ENCODE peak calls at places on chromosomes 11 and 22, in ten cellular contexts. R, D, G, F, W, K, N, P, L and A are unnamed samples.

GRCh38 chr22:47001288-47001687 is 238.8 kb downstream of the TBC1D22A start:
- DNase-seq in F (no peak), G (no peak), L (no peak), K (no peak), W (no peak), N (no peak), D (no peak), P (no peak), R (no peak), A (no peak)

GRCh38 chr11:59117774-59118173 is 10.7 kb downstream of the FAM111B start:
- DNase-seq in G (no peak), P (no peak), N (no peak), D (no peak), W (no peak), L (no peak), F (no peak), K (no peak), R (no peak), A (no peak)

GRCh38 chr11:1387961-1388762 is 1.6 kb upstream of the BRSK2 start:
- DNase-seq in N (no peak), R (no peak), F (peak), D (no peak), K (no peak), L (no peak), W (no peak), G (no peak), P (no peak), A (no peak)

GRCh38 chr22:46337870-46338269 is 2.4 kb downstream of the TRMU start:
- DNase-seq in K (no peak), P (no peak), R (no peak), F (no peak), D (no peak), W (no peak), L (no peak), G (no peak), N (no peak), A (no peak)

GRCh38 chr11:73198677-73199076 is 19.4 kb upstream of the P2RY2 start:
- DNase-seq in G (no peak), L (no peak), K (no peak), N (no peak), W (peak), R (no peak), P (no peak), D (no peak), F (peak), A (no peak)

GRCh38 chr22:30040499-30041055 is 39.7 kb upstream of the HORMAD2 start:
- DNase-seq in N (no peak), W (no peak), G (no peak), P (no peak), L (no peak), K (no peak), D (no peak), F (no peak), R (no peak), A (no peak)

GRCh38 chr11:55726715-55727324 is 46.4 kb upstream of the OR5D13 start:
- DNase-seq in K (no peak), G (no peak), N (no peak), F (no peak), L (no peak), R (no peak), D (no peak), W (peak), P (no peak), A (no peak)

GRCh38 chr11:9264381-9265210 is 554 bp downstream of the DENND5A start:
- DNase-seq in R (peak), K (peak), N (peak), D (peak), P (peak), G (no peak), L (no peak), W (peak), F (peak), A (peak)

GRCh38 chr22:49307071-49307830 is 520.4 kb downstream of the BRD1 start:
- DNase-seq in P (no peak), L (no peak), R (no peak), D (no peak), G (no peak), W (peak), K (no peak), N (no peak), F (no peak), A (no peak)

GRCh38 chr11:70834984-70835560 is 417.3 kb downstream of the SHANK2 start:
- DNase-seq in G (no peak), L (no peak), F (no peak), N (no peak), R (no peak), P (no peak), D (no peak), K (no peak), W (no peak), A (no peak)

GRCh38 chr11:71473793-71474080 is 20.7 kb downstream of the NADSYN1 start:
- DNase-seq in F (no peak), L (no peak), D (no peak), K (no peak), W (no peak), R (no peak), N (no peak), G (no peak), P (no peak), A (no peak)

GRCh38 chr22:41620646-41621098 is at the start of gene DESI1:
- DNase-seq in D (no peak), G (no peak), R (no peak), L (peak), N (peak), W (no peak), F (no peak), K (no peak), P (no peak), A (no peak)

GRCh38 chr22:31734512-31734911 is 15.4 kb downstream of the PRR14L start:
- DNase-seq in R (no peak), W (no peak), L (no peak), G (no peak), D (no peak), K (no peak), F (no peak), N (no peak), P (peak), A (no peak)

GRCh38 chr22:29623553-29624169 is 20.2 kb downstream of the NF2 start:
- DNase-seq in K (peak), R (no peak), G (no peak), F (no peak), N (no peak), L (no peak), P (no peak), D (no peak), W (no peak), A (no peak)

GRCh38 chr22:30304495-30305244 is 15.4 kb upstream of the CASTOR1 start:
- DNase-seq in P (no peak), N (no peak), L (no peak), G (no peak), F (peak), K (no peak), W (no peak), R (no peak), D (peak), A (no peak)

GRCh38 chr22:46671824-46672432 is 51.7 kb downstream of the GRAMD4 start:
- DNase-seq in W (no peak), D (no peak), R (no peak), G (no peak), F (no peak), K (no peak), P (no peak), N (no peak), L (no peak), A (no peak)